ENCODE peak calls at places on chromosomes 3 and 15, in four cellular contexts. E is psoas muscle, L is astrocyte of the spinal cord, B is AG04450. X is an unnamed sample.

GRCh38 chr15:63305276-63305675 is 27.9 kb downstream of the APH1B start:
- DNase-seq in E (no peak), L (no peak), B (no peak), X (no peak)

GRCh38 chr3:177478170-177478859 is 281.0 kb upstream of the TBL1XR1 start:
- DNase-seq in E (no peak), L (peak), B (peak), X (peak)

GRCh38 chr3:179151474-179151873 is 3.3 kb downstream of the PIK3CA start:
- DNase-seq in E (no peak), L (no peak), B (no peak), X (no peak)

GRCh38 chr3:17974206-17974841 is 231.9 kb upstream of the TBC1D5 start:
- DNase-seq in E (no peak), L (peak), B (no peak), X (no peak)

GRCh38 chr3:192409838-192410683 is 317.3 kb downstream of the FGF12 start:
- DNase-seq in E (no peak), L (peak), B (no peak), X (no peak)

GRCh38 chr3:20310629-20311028 is 124.6 kb upstream of the SGO1 start:
- DNase-seq in E (peak), L (no peak), B (no peak), X (no peak)

GRCh38 chr3:71389911-71390573 is 193.5 kb downstream of the FOXP1 start:
- DNase-seq in E (peak), L (peak), B (no peak), X (peak)

GRCh38 chr3:123750659-123751420 is 133.3 kb downstream of the MYLK start:
- DNase-seq in E (no peak), L (peak), B (peak), X (peak)

GRCh38 chr15:87805117-87805820 is 451.3 kb downstream of the NTRK3 start:
- DNase-seq in E (no peak), L (no peak), B (no peak), X (no peak)

GRCh38 chr3:141388823-141389617 is 20.7 kb downstream of the ZBTB38 start:
- DNase-seq in E (no peak), L (peak), B (no peak), X (no peak)

GRCh38 chr3:51434746-51435323 is 43.8 kb downstream of the RBM15B start:
- DNase-seq in E (no peak), L (peak), B (no peak), X (no peak)

GRCh38 chr3:34015204-34016142 is 217.0 kb downstream of the PDCD6IP start:
- DNase-seq in E (no peak), L (peak), B (no peak), X (no peak)

GRCh38 chr3:128408693-128409620 is 57.7 kb downstream of the DNAJB8 start:
- DNase-seq in E (no peak), L (no peak), B (no peak), X (no peak)

GRCh38 chr3:25823314-25823713 is 33.4 kb downstream of the OXSM start:
- DNase-seq in E (no peak), L (no peak), B (no peak), X (no peak)

GRCh38 chr3:168996622-168997021 is 666.9 kb downstream of the MECOM start:
- DNase-seq in E (no peak), L (no peak), B (no peak), X (no peak)

GRCh38 chr3:13552855-13553652 is 4.1 kb downstream of the FBLN2 start:
- DNase-seq in E (no peak), L (no peak), B (no peak), X (no peak)

GRCh38 chr15:63504979-63505841 is 817 bp downstream of the USP3 start:
- DNase-seq in E (peak), L (peak), B (no peak), X (no peak)

GRCh38 chr3:144677118-144677517 is 705.5 kb downstream of the DIPK2A start:
- DNase-seq in E (no peak), L (peak), B (no peak), X (no peak)

GRCh38 chr3:47283193-47283537 is 421 bp downstream of the KLHL18 start:
- DNase-seq in E (no peak), L (peak), B (no peak), X (no peak)

GRCh38 chr3:147661916-147662315 is 252.8 kb downstream of the ZIC1 start:
- DNase-seq in E (no peak), L (no peak), B (no peak), X (no peak)

GRCh38 chr3:34882764-34883163 is 756.6 kb upstream of the ARPP21 start:
- DNase-seq in E (no peak), L (no peak), B (no peak), X (no peak)

GRCh38 chr3:171566803-171567422 is 106.7 kb upstream of the TNIK start:
- DNase-seq in E (no peak), L (peak), B (peak), X (no peak)

GRCh38 chr3:133472242-133472641 is 72.4 kb downstream of the BFSP2 start:
- DNase-seq in E (no peak), L (no peak), B (no peak), X (no peak)

GRCh38 chr3:72953325-72953956 is 43.2 kb upstream of the PPP4R2 start:
- DNase-seq in E (no peak), L (no peak), B (no peak), X (no peak)

GRCh38 chr15:80031841-80032240 is 27.6 kb upstream of the ZFAND6 start:
- DNase-seq in E (no peak), L (no peak), B (no peak), X (no peak)

GRCh38 chr3:103829723-103830326 is 1395.0 kb downstream of the ZPLD1 start:
- DNase-seq in E (no peak), L (no peak), B (no peak), X (no peak)

GRCh38 chr15:34753236-34753894 is 1.4 kb downstream of the GJD2 start:
- DNase-seq in E (no peak), L (peak), B (peak), X (no peak)

GRCh38 chr3:171123913-171124312 is 97.4 kb upstream of the SLC2A2 start:
- DNase-seq in E (no peak), L (no peak), B (no peak), X (no peak)

GRCh38 chr15:49468440-49468839 is 45.4 kb downstream of the FGF7 start:
- DNase-seq in E (no peak), L (peak), B (no peak), X (no peak)

GRCh38 chr3:171049831-171050444 is 23.4 kb upstream of the SLC2A2 start:
- DNase-seq in E (peak), L (peak), B (no peak), X (no peak)

GRCh38 chr3:146589899-146590508 is 15.1 kb downstream of the PLSCR5 start:
- DNase-seq in E (no peak), L (peak), B (peak), X (no peak)

GRCh38 chr3:33538678-33539339 is 98.6 kb upstream of the UBP1 start:
- DNase-seq in E (no peak), L (no peak), B (no peak), X (no peak)

GRCh38 chr15:58472821-58473581 is 41.2 kb downstream of the LIPC start:
- DNase-seq in E (no peak), L (peak), B (no peak), X (no peak)

GRCh38 chr3:63571682-63572081 is 80.8 kb upstream of the SNTN start:
- DNase-seq in E (no peak), L (no peak), B (no peak), X (no peak)

GRCh38 chr3:16071246-16071645 is 103.2 kb upstream of the GALNT15 start:
- DNase-seq in E (no peak), L (no peak), B (no peak), X (no peak)

GRCh38 chr3:69232447-69232846 is 110.1 kb upstream of the LMOD3 start:
- DNase-seq in E (no peak), L (no peak), B (no peak), X (no peak)

GRCh38 chr3:132253262-132253878 is 63.8 kb upstream of the ACP3 start:
- DNase-seq in E (no peak), L (peak), B (peak), X (peak)

GRCh38 chr3:188169826-188170455 is 16.0 kb downstream of the LPP start:
- DNase-seq in E (peak), L (no peak), B (no peak), X (no peak)
- H3K4me3 ChIP-seq in E (no peak), L (no peak), B (no peak), X (no peak)

DNA sequence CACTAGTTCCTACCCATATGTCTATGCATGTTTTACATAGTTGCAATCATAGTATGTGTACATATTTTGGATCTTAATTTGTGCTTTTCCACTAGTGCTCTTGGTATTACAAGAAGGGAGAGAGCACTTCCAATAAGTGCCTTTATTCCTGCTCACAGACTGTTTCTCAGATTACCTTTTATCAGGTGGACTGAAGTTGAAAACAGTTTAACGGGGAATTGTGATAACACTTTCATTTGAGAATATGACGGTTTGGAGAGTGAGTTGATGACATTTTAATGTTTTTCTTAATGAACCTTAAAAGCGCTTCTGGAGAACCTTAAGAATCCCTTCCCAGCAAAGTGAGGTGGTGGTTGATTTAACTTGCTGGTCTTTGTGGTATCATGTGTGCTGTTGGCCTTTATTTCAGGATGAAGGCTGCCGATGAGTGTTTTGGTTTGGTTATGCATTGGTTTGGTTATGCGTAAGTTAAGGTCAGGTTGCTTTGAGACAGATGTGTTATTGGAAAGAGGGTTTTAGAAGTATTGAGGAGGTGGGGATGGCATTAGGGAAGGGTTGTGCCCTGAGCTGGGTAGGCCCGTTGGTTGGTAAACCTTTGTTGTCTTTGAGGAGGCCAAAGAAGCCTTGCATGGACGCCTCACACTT is 2.8 kb downstream of the EDEM1 start:
- DNase-seq in E (no peak), L (no peak), B (no peak), X (no peak)
- H3K4me3 ChIP-seq in E (peak), L (no peak), B (peak), X (no peak)

DNA sequence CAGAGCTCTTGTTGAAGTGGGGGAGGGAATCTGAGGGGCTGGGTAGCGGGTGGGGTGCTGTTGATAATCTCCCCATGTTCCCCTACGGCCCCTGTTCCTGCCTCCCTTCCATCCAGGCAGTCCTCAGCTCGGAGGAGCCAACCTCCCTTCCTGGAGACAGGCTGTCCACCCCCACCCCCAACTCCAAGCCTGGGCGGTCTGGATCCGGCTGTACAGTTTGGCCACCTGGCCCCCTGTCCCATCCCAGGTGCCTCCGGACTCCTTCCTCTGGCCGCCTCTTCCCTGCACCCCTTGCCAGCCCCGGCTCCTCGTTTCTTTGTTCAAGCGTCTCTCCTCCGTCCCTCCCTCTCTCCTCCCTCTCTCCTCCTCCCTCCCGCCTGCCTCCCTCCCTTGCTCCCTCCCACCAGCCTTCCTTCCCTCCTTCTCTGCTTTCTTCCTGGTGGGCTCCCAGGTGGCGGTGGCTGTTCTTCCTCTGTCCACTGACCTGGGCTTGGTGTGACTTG is 1.9 kb downstream of the SEMA3F start:
- DNase-seq in E (no peak), L (no peak), B (no peak), X (no peak)
- H3K4me3 ChIP-seq in E (peak), L (peak), B (peak), X (peak)

DNA sequence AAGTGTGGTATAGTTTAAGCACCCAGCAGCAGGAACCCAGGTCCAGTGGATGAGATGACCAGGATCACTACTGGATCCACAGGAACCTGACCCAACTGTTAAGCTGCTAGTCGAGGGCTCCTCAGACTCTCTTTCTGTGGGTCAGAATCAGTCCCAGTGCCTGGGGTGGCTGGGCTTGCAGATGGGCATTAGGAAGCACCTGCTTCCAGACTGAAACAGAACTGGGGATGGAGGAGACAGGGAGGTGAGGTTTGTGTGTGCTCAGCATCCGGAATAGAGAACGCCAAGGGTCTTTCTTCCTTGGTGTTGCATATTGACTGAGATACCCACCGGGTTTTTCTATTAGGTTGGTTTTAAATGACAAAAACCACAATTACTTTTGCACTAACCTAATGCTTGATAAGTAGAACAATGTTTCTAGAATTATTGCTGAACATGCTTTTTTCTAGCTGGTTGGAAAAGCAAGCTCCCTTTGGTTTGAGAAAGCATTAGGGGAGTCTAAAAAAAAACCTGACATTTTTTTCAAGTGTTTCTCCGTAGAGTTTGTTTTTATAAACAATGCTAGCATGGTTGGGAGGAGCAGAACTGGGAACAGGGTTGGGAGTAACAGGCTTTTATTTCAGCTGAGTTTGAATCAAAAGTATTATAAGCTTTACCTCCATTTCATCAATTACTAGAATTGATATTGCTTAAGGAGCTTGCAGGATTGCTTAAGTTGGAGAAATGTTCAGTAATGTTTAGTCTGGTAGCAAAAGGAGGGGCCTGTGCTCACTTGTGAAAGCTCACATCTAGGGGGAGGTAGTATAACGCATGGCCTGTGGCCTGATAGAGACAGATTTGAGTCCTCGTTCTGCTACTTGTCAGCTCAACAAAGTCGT is 913 bp downstream of the ST3GAL6 start:
- DNase-seq in E (no peak), L (no peak), B (no peak), X (no peak)
- H3K4me3 ChIP-seq in E (peak), L (no peak), B (no peak), X (no peak)

GRCh38 chr15:84858231-84858630 is 26.2 kb upstream of the SLC28A1 start:
- DNase-seq in E (no peak), L (no peak), B (no peak), X (no peak)
- H3K4me3 ChIP-seq in E (no peak), L (no peak), B (no peak), X (no peak)

DNA sequence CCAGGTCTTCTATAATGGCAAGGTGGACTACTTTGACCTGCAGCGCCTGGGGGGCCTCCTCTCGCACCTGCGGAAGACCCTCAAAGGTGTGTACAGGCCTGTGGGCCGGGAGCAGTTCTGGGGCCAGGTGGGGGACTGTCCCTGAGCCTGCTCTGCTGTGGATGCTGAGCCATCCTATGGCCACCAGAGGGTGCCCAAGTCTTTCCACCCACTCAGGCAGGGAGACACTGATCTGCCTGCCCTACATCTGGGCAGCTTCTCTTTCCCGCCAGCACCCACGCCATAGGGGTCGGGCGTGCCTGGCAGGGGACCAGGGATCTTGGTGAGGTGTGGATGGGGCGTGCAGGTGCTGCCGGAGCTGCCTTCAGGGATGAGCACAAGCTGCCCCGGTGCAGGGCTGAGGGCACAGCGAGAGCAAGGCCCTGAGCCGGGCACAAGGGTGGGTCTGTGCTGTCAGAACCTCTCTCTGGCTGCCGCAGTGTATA is 14.1 kb downstream of the RNF123 start:
- DNase-seq in E (peak), L (peak), B (peak), X (no peak)
- H3K4me3 ChIP-seq in E (no peak), L (no peak), B (no peak), X (no peak)